ENCODE peak calls at places on chromosomes 2 and 18, in seven cellular contexts. Z, S, T, H, U, I and X are unnamed samples.

GRCh38 chr18:49846263-49846662 is 32.9 kb upstream of the ACAA2 start:
- DNase-seq in Z (no peak), S (no peak), T (no peak), H (no peak), U (no peak), I (no peak), X (no peak)

GRCh38 chr18:74412106-74412880 is 44.8 kb downstream of the DIPK1C start:
- DNase-seq in Z (no peak), S (no peak), T (no peak), H (no peak), U (no peak), I (no peak), X (no peak)

GRCh38 chr2:207765541-207765940 is 4.2 kb downstream of the FZD5 start:
- DNase-seq in Z (no peak), S (no peak), T (no peak), H (no peak), U (no peak), I (no peak), X (no peak)

GRCh38 chr2:39216495-39217191 is 27.1 kb downstream of the CDKL4 start:
- DNase-seq in Z (no peak), S (no peak), T (no peak), H (no peak), U (no peak), I (no peak), X (no peak)

GRCh38 chr2:64978514-64979268 is 10.5 kb upstream of the SLC1A4 start:
- DNase-seq in Z (no peak), S (peak), T (no peak), H (no peak), U (no peak), I (no peak), X (no peak)

GRCh38 chr18:75351409-75351808 is 76.1 kb downstream of the SMIM21 start:
- DNase-seq in Z (no peak), S (no peak), T (no peak), H (no peak), U (no peak), I (no peak), X (no peak)

GRCh38 chr2:236404346-236404745 is 140.1 kb upstream of the ASB18 start:
- DNase-seq in Z (no peak), S (no peak), T (no peak), H (no peak), U (no peak), I (no peak), X (no peak)

GRCh38 chr2:237500681-237501424 is 13.8 kb downstream of the MLPH start:
- DNase-seq in Z (peak), S (no peak), T (no peak), H (no peak), U (no peak), I (no peak), X (no peak)

GRCh38 chr2:241762933-241763369 is 13.7 kb upstream of the GAL3ST2 start:
- DNase-seq in Z (no peak), S (no peak), T (no peak), H (no peak), U (no peak), I (no peak), X (no peak)

GRCh38 chr2:239929504-239929903 is 95.6 kb downstream of the NDUFA10 start:
- DNase-seq in Z (no peak), S (no peak), T (peak), H (peak), U (no peak), I (no peak), X (peak)

GRCh38 chr2:217639481-217639880 is 363.3 kb downstream of the TNS1 start:
- DNase-seq in Z (no peak), S (no peak), T (no peak), H (no peak), U (no peak), I (no peak), X (no peak)

GRCh38 chr2:206271066-206271465 is 3.4 kb upstream of the ZDBF2 start:
- DNase-seq in Z (no peak), S (no peak), T (no peak), H (no peak), U (no peak), I (no peak), X (no peak)

GRCh38 chr2:69958480-69958879 is 3.0 kb downstream of the ASPRV1 start:
- DNase-seq in Z (no peak), S (no peak), T (no peak), H (no peak), U (no peak), I (no peak), X (no peak)

GRCh38 chr2:206799083-206799482 is 33.7 kb downstream of the FASTKD2 start:
- DNase-seq in Z (no peak), S (no peak), T (no peak), H (no peak), U (no peak), I (no peak), X (no peak)

GRCh38 chr2:205411558-205411957 is 270.7 kb upstream of the NRP2 start:
- DNase-seq in Z (no peak), S (no peak), T (no peak), H (no peak), U (no peak), I (no peak), X (no peak)

GRCh38 chr2:31675485-31675901 is 94.8 kb upstream of the SRD5A2 start:
- DNase-seq in Z (no peak), S (no peak), T (no peak), H (no peak), U (no peak), I (no peak), X (no peak)

GRCh38 chr2:174682578-174683391 is 81.5 kb downstream of the CHRNA1 start:
- DNase-seq in Z (no peak), S (no peak), T (peak), H (peak), U (peak), I (no peak), X (peak)

GRCh38 chr2:120465012-120465700 is 119.2 kb downstream of the INHBB start:
- DNase-seq in Z (no peak), S (no peak), T (peak), H (no peak), U (no peak), I (no peak), X (no peak)

GRCh38 chr18:79111483-79111882 is 42.3 kb downstream of the ATP9B start:
- DNase-seq in Z (no peak), S (no peak), T (no peak), H (no peak), U (no peak), I (no peak), X (no peak)

DNA sequence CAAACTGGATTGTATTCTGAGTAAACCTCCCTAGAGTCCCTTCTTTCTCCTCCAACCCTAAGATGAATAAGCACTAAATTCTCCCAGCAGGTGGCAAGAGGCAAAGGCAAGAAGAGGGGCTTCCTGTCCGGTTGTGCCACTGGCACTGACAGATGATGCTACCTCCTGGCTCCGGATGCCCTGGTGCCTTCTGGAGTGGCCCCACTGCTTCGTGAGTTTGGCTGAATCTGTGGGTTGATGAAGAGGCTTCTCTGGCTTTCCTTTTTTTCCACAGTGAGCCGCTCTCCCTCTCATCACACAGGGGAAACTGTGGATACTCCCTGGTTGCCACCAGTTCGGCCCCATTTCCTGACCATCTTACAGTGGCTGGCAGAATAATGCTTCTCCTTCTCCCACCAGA is 404.7 kb downstream of the GALR1 start:
- DNase-seq in Z (no peak), S (no peak), T (no peak), H (no peak), U (no peak), I (no peak), X (no peak)
- TF ChIP-seq CTCF in Z (no peak), S (no peak), T (no peak), H (no peak), U (no peak), I (no peak), X (no peak)

DNA sequence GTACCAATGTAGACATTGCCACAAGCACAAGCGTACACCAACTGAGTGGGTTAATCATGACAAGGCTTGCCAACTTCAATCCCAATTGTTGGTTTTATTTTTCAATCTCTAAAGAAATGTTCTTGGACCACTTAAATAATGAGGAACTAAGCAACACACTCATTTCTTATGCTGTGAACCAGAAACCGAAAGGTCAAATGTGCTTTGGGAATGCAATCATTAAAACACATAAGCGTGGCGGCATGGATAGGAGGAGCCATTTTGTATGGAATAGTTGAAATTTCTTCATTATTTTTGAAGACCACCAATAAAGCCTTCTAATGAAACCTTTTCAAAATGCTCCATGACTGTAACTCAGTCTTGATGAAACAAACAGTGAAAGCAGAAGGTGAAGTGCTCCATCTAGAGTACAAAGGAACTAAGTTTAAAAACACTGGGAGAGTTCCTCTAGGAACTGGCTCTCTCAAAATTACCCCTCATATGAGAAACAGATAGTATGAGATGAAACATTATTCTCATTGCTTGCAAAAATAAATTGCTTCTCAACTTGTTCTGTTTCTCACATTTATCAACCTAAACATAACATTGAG is 113.2 kb upstream of the CHST9 start:
- DNase-seq in Z (no peak), S (no peak), T (no peak), H (no peak), U (no peak), I (no peak), X (no peak)
- TF ChIP-seq CTCF in Z (peak), S (peak), T (peak), H (peak), U (peak), I (peak), X (peak)

GRCh38 chr2:229446316-229446715 is 175.2 kb upstream of the PID1 start:
- DNase-seq in Z (no peak), S (no peak), T (no peak), H (no peak), U (no peak), I (no peak), X (no peak)

GRCh38 chr2:229443141-229443540 is 172.1 kb upstream of the PID1 start:
- DNase-seq in Z (no peak), S (no peak), T (no peak), H (no peak), U (no peak), I (no peak), X (no peak)

GRCh38 chr2:229445501-229446294 is 174.6 kb upstream of the PID1 start:
- DNase-seq in Z (no peak), S (no peak), T (no peak), H (no peak), U (no peak), I (no peak), X (no peak)

GRCh38 chr2:229443869-229444268 is 172.8 kb upstream of the PID1 start:
- DNase-seq in Z (no peak), S (no peak), T (no peak), H (no peak), U (no peak), I (no peak), X (no peak)

GRCh38 chr2:229445013-229445412 is 173.9 kb upstream of the PID1 start:
- DNase-seq in Z (peak), S (no peak), T (peak), H (peak), U (peak), I (no peak), X (no peak)
- TF ChIP-seq CTCF in Z (peak), S (no peak), T (no peak), H (peak), U (no peak), I (peak), X (no peak)

GRCh38 chr2:196257086-196257485 is 85.7 kb upstream of the STK17B start:
- DNase-seq in Z (no peak), S (no peak), T (no peak), H (no peak), U (no peak), I (no peak), X (no peak)

GRCh38 chr2:196260546-196260945 is 89.2 kb upstream of the STK17B start:
- DNase-seq in Z (no peak), S (no peak), T (no peak), H (no peak), U (no peak), I (no peak), X (no peak)

GRCh38 chr2:196258407-196258806 is 87.0 kb upstream of the STK17B start:
- DNase-seq in Z (no peak), S (no peak), T (no peak), H (no peak), U (no peak), I (no peak), X (no peak)

GRCh38 chr2:196262606-196263005 is 91.2 kb upstream of the STK17B start:
- DNase-seq in Z (no peak), S (no peak), T (no peak), H (no peak), U (no peak), I (no peak), X (no peak)

DNA sequence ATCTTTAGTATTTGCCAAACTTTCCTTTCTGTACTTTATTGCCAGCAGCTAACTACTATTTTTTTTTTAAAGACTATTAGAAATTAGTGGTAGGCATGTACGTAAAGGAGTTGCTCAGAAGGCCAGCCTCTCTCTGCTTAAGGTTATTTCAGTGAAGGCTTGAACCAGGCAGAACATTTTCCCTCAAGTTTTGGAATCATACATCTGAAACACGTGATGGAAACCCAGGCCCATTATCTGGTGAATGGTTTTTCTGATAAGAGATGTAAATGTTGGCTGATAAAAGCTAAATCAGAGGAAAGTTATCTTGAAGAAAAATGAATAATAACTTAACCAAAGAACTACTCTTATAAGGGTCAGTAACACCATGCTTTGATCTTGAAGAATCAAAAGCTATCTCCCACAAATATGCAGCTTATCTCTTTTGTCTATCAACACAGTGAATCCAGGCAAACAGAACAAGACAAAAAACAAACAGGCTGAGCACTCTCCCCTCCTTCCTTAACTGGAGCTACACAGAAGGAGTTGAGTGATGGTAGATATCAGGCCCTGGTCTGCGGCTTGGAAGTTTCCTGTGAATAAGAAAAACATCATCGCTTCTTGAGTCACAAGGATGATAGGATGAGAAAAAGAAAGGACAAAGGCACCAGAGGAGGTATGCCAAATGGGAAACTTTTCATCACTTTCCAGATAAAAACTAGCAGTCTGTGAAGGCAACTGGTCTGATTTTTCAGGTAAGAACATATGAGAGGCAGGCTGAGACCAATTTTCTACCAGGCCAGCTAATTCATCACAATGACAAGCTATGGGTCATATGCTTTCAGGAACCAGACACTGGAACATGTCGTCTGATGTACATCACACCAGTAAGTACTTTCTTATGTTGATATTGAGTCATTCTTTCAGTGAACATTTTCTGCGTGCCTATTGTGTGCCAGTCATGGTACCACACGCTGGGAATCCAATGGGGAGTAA is 88.4 kb upstream of the STK17B start:
- DNase-seq in Z (no peak), S (no peak), T (no peak), H (no peak), U (peak), I (no peak), X (no peak)
- TF ChIP-seq CTCF in Z (no peak), S (no peak), T (no peak), H (no peak), U (no peak), I (no peak), X (no peak)

GRCh38 chr2:24740142-24740541 is 53.0 kb downstream of the PTRHD1 start:
- DNase-seq in Z (no peak), S (no peak), T (no peak), H (no peak), U (no peak), I (no peak), X (no peak)

GRCh38 chr2:24747299-24747698 is 45.9 kb downstream of the PTRHD1 start:
- DNase-seq in Z (no peak), S (no peak), T (no peak), H (no peak), U (no peak), I (no peak), X (no peak)

GRCh38 chr2:24739355-24740025 is 53.7 kb downstream of the PTRHD1 start:
- DNase-seq in Z (no peak), S (no peak), T (no peak), H (no peak), U (no peak), I (no peak), X (no peak)

GRCh38 chr2:24745825-24746224 is 47.4 kb downstream of the PTRHD1 start:
- DNase-seq in Z (no peak), S (no peak), T (no peak), H (no peak), U (no peak), I (no peak), X (no peak)

DNA sequence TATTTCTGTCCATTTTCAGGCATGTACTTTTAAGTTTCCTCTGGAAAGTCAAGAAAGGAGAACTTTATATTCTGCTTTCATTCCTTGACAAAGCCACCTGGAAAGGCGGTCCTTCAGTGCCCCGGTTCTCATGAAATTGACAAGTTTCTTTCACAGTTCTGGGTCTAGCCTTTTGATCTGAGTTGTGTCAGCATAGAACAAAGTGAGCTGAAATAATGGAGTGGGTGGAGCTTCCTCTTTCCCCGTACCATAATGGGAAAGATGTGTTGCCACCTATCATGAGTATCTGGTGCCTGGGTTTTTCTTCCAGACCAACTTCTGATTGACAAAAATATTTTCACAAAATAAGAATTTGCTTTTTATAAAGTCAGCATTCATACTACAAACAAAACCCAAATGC is 49.3 kb downstream of the PTRHD1 start:
- DNase-seq in Z (no peak), S (no peak), T (no peak), H (no peak), U (no peak), I (no peak), X (no peak)
- TF ChIP-seq CTCF in Z (no peak), S (no peak), T (no peak), H (no peak), U (no peak), I (no peak), X (no peak)

DNA sequence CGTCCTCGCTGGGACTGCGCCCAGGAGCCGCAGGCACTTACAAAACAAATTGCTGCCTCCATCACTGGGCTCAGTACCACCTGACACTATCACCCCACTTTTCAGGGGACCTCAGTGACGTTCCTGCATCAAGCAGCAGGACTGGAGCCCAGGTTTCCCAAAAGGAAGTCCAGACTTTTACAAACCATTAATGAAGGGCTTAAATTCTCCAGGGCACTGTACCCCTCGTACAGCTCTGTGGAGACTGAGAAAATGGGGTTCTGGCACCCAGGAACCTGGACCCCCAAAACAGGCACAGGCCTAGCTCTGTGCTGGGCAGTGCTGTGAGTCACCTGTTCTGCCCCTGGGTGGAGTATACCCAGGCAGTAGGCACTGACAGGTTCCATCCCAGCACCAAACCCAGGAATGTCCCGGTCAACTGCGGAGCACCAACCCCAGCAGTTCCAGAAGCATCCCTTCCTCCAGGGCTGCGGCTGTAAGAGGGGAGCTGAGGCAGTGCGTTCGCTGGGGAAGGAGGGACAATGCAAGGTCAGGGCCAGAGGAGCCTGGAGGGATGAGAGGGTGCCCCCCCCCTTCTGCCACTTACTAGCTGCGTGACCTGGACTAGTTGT is 24.6 kb upstream of the NOTO start:
- DNase-seq in Z (no peak), S (no peak), T (no peak), H (no peak), U (no peak), I (no peak), X (no peak)
- TF ChIP-seq CTCF in Z (no peak), S (peak), T (no peak), H (no peak), U (peak), I (no peak), X (no peak)

GRCh38 chr2:113078350-113078839 is 10.6 kb downstream of the IL1F10 start:
- DNase-seq in Z (peak), S (no peak), T (no peak), H (no peak), U (no peak), I (no peak), X (no peak)

GRCh38 chr2:113081458-113082210 is 13.9 kb downstream of the IL1F10 start:
- DNase-seq in Z (no peak), S (no peak), T (no peak), H (no peak), U (no peak), I (no peak), X (no peak)

GRCh38 chr2:113077921-113078320 is 10.2 kb downstream of the IL1F10 start:
- DNase-seq in Z (no peak), S (no peak), T (no peak), H (no peak), U (no peak), I (no peak), X (no peak)

GRCh38 chr2:113079123-113079522 is 11.4 kb downstream of the IL1F10 start:
- DNase-seq in Z (no peak), S (no peak), T (no peak), H (no peak), U (no peak), I (no peak), X (no peak)

GRCh38 chr2:113080134-113080533 is 12.4 kb downstream of the IL1F10 start:
- DNase-seq in Z (peak), S (peak), T (no peak), H (no peak), U (peak), I (no peak), X (no peak)
- TF ChIP-seq CTCF in Z (peak), S (peak), T (peak), H (peak), U (peak), I (peak), X (peak)

GRCh38 chr2:2698182-2699116 is 367.4 kb upstream of the MYT1L start:
- DNase-seq in Z (no peak), S (peak), T (no peak), H (no peak), U (peak), I (no peak), X (no peak)
- TF ChIP-seq CTCF in Z (no peak), S (peak), T (no peak), H (no peak), U (peak), I (peak), X (peak)